ENCODE peak calls at places on chromosomes 6 and 20, in five cellular contexts. One of them, this sample, is unnamed.

GRCh38 chr6:160102956-160103824 is 18.4 kb upstream of the SLC22A1 start:
- DNase-seq in GM13977: peak
- DNase-seq in GM23338: peak
- DNase-seq in K562: peak
- DNase-seq in HepG2: peak
- DNase-seq in this sample: peak

GRCh38 chr6:15948930-15949900 is 179.7 kb upstream of the MYLIP start:
- DNase-seq in GM13977: no peak
- DNase-seq in GM23338: peak
- DNase-seq in K562: peak
- DNase-seq in HepG2: peak
- DNase-seq in this sample: peak

GRCh38 chr6:28553384-28553985 is 27.8 kb downstream of the GPX5 start:
- DNase-seq in GM13977: no peak
- DNase-seq in GM23338: no peak
- DNase-seq in K562: peak
- DNase-seq in HepG2: no peak
- DNase-seq in this sample: no peak

GRCh38 chr20:61500791-61501321 is 248.8 kb downstream of the CDH4 start:
- DNase-seq in GM13977: no peak
- DNase-seq in GM23338: peak
- DNase-seq in K562: no peak
- DNase-seq in HepG2: no peak
- DNase-seq in this sample: no peak

GRCh38 chr6:163414367-163415175 is at the start of gene QKI:
- DNase-seq in GM13977: peak
- DNase-seq in GM23338: peak
- DNase-seq in K562: peak
- DNase-seq in HepG2: peak
- DNase-seq in this sample: peak

GRCh38 chr6:1080453-1081328 is 231.2 kb upstream of the FOXQ1 start:
- DNase-seq in GM13977: no peak
- DNase-seq in GM23338: no peak
- DNase-seq in K562: no peak
- DNase-seq in HepG2: no peak
- DNase-seq in this sample: no peak

GRCh38 chr20:33843854-33844253 is 32.7 kb downstream of the CHMP4B start:
- DNase-seq in GM13977: peak
- DNase-seq in GM23338: no peak
- DNase-seq in K562: peak
- DNase-seq in HepG2: no peak
- DNase-seq in this sample: no peak

GRCh38 chr20:58420798-58421496 is 31.9 kb downstream of the VAPB start:
- DNase-seq in GM13977: no peak
- DNase-seq in GM23338: no peak
- DNase-seq in K562: peak
- DNase-seq in HepG2: no peak
- DNase-seq in this sample: no peak

GRCh38 chr6:31806470-31807272 is at the start of gene LSM2:
- DNase-seq in GM13977: peak
- DNase-seq in GM23338: peak
- DNase-seq in K562: peak
- DNase-seq in HepG2: peak
- DNase-seq in this sample: peak

GRCh38 chr6:154578004-154578559 is 67.6 kb upstream of the CNKSR3 start:
- DNase-seq in GM13977: no peak
- DNase-seq in GM23338: no peak
- DNase-seq in K562: no peak
- DNase-seq in HepG2: no peak
- DNase-seq in this sample: no peak

GRCh38 chr6:169859401-169859977 is 108.1 kb downstream of the ERMARD start:
- DNase-seq in GM13977: no peak
- DNase-seq in GM23338: no peak
- DNase-seq in K562: no peak
- DNase-seq in HepG2: no peak
- DNase-seq in this sample: no peak

GRCh38 chr6:133502451-133503259 is 261.5 kb downstream of the EYA4 start:
- DNase-seq in GM13977: no peak
- DNase-seq in GM23338: no peak
- DNase-seq in K562: no peak
- DNase-seq in HepG2: no peak
- DNase-seq in this sample: no peak

GRCh38 chr6:28907394-28907793 is 16.4 kb downstream of the TRIM27 start:
- DNase-seq in GM13977: no peak
- DNase-seq in GM23338: no peak
- DNase-seq in K562: no peak
- DNase-seq in HepG2: no peak
- DNase-seq in this sample: no peak

GRCh38 chr20:19964289-19965263 is 52.6 kb upstream of the NAA20 start:
- DNase-seq in GM13977: no peak
- DNase-seq in GM23338: no peak
- DNase-seq in K562: peak
- DNase-seq in HepG2: peak
- DNase-seq in this sample: no peak

GRCh38 chr6:22906091-22906549 is 336.8 kb downstream of the HDGFL1 start:
- DNase-seq in GM13977: no peak
- DNase-seq in GM23338: peak
- DNase-seq in K562: no peak
- DNase-seq in HepG2: no peak
- DNase-seq in this sample: peak

GRCh38 chr6:37311666-37312473 is 41.9 kb upstream of the RNF8 start:
- DNase-seq in GM13977: no peak
- DNase-seq in GM23338: no peak
- DNase-seq in K562: peak
- DNase-seq in HepG2: no peak
- DNase-seq in this sample: no peak

GRCh38 chr20:55173601-55174000 is 698.2 kb downstream of the DOK5 start:
- DNase-seq in GM13977: no peak
- DNase-seq in GM23338: no peak
- DNase-seq in K562: no peak
- DNase-seq in HepG2: no peak
- DNase-seq in this sample: no peak

GRCh38 chr6:145034664-145035063 is 700.7 kb downstream of the EPM2A start:
- DNase-seq in GM13977: no peak
- DNase-seq in GM23338: no peak
- DNase-seq in K562: no peak
- DNase-seq in HepG2: no peak
- DNase-seq in this sample: no peak

GRCh38 chr6:30154709-30155521 is 6.1 kb downstream of the TRIM10 start:
- DNase-seq in GM13977: no peak
- DNase-seq in GM23338: no peak
- DNase-seq in K562: no peak
- DNase-seq in HepG2: peak
- DNase-seq in this sample: no peak

GRCh38 chr6:90227693-90228092 is 69.0 kb downstream of the BACH2 start:
- DNase-seq in GM13977: no peak
- DNase-seq in GM23338: no peak
- DNase-seq in K562: no peak
- DNase-seq in HepG2: no peak
- DNase-seq in this sample: no peak

GRCh38 chr6:27213544-27214125 is 33.9 kb upstream of the PRSS16 start:
- DNase-seq in GM13977: peak
- DNase-seq in GM23338: peak
- DNase-seq in K562: peak
- DNase-seq in HepG2: no peak
- DNase-seq in this sample: peak

GRCh38 chr6:53042112-53042511 is 23.1 kb upstream of the FBXO9 start:
- DNase-seq in GM13977: no peak
- DNase-seq in GM23338: no peak
- DNase-seq in K562: no peak
- DNase-seq in HepG2: peak
- DNase-seq in this sample: no peak

GRCh38 chr6:62740596-62740995 is 454.6 kb upstream of the KHDRBS2 start:
- DNase-seq in GM13977: no peak
- DNase-seq in GM23338: no peak
- DNase-seq in K562: no peak
- DNase-seq in HepG2: no peak
- DNase-seq in this sample: no peak

GRCh38 chr6:109381007-109381746 is 1.1 kb downstream of the CD164 start:
- DNase-seq in GM13977: peak
- DNase-seq in GM23338: peak
- DNase-seq in K562: no peak
- DNase-seq in HepG2: no peak
- DNase-seq in this sample: no peak

GRCh38 chr6:34556031-34556471 is at the start of gene SPDEF:
- DNase-seq in GM13977: no peak
- DNase-seq in GM23338: no peak
- DNase-seq in K562: no peak
- DNase-seq in HepG2: peak
- DNase-seq in this sample: peak

GRCh38 chr6:12870033-12870432 is 153.5 kb downstream of the PHACTR1 start:
- DNase-seq in GM13977: no peak
- DNase-seq in GM23338: no peak
- DNase-seq in K562: no peak
- DNase-seq in HepG2: no peak
- DNase-seq in this sample: no peak

GRCh38 chr6:147055821-147056392 is 148.3 kb upstream of the STXBP5 start:
- DNase-seq in GM13977: no peak
- DNase-seq in GM23338: no peak
- DNase-seq in K562: no peak
- DNase-seq in HepG2: no peak
- DNase-seq in this sample: no peak

GRCh38 chr6:1962201-1962600 is 283.2 kb downstream of the GMDS start:
- DNase-seq in GM13977: no peak
- DNase-seq in GM23338: no peak
- DNase-seq in K562: no peak
- DNase-seq in HepG2: no peak
- DNase-seq in this sample: no peak

GRCh38 chr6:34726055-34726454 is 29.5 kb upstream of the ILRUN start:
- DNase-seq in GM13977: no peak
- DNase-seq in GM23338: no peak
- DNase-seq in K562: no peak
- DNase-seq in HepG2: no peak
- DNase-seq in this sample: no peak

GRCh38 chr20:7608246-7608645 is 332.0 kb downstream of the HAO1 start:
- DNase-seq in GM13977: no peak
- DNase-seq in GM23338: peak
- DNase-seq in K562: no peak
- DNase-seq in HepG2: no peak
- DNase-seq in this sample: peak

GRCh38 chr6:4134841-4135664 is at the start of gene ECI2:
- DNase-seq in GM13977: peak
- DNase-seq in GM23338: peak
- DNase-seq in K562: peak
- DNase-seq in HepG2: peak
- DNase-seq in this sample: no peak

GRCh38 chr6:42471714-42472113 is 20.0 kb upstream of the TRERF1 start:
- DNase-seq in GM13977: no peak
- DNase-seq in GM23338: no peak
- DNase-seq in K562: no peak
- DNase-seq in HepG2: no peak
- DNase-seq in this sample: no peak

GRCh38 chr6:70956451-70957283 is at the start of gene B3GAT2:
- DNase-seq in GM13977: peak
- DNase-seq in GM23338: peak
- DNase-seq in K562: no peak
- DNase-seq in HepG2: no peak
- DNase-seq in this sample: peak

GRCh38 chr6:92930212-92930611 is 489.1 kb downstream of the EPHA7 start:
- DNase-seq in GM13977: no peak
- DNase-seq in GM23338: no peak
- DNase-seq in K562: no peak
- DNase-seq in HepG2: no peak
- DNase-seq in this sample: no peak

GRCh38 chr20:17228624-17229061 is 1.8 kb downstream of the PCSK2 start:
- DNase-seq in GM13977: no peak
- DNase-seq in GM23338: peak
- DNase-seq in K562: peak
- DNase-seq in HepG2: no peak
- DNase-seq in this sample: peak